ENCODE peak calls at places on chromosomes 2 and 18, in seven cellular contexts. C, Z, T, Y, F, V and H are unnamed samples.

GRCh38 chr2:6748399-6748798 is 117.3 kb downstream of the CMPK2 start:
- DNase-seq in C (no peak), Z (no peak), T (no peak), Y (no peak), F (no peak), V (no peak), H (no peak)

GRCh38 chr2:239519081-239519920 is 118.5 kb upstream of the HDAC4 start:
- DNase-seq in C (no peak), Z (no peak), T (no peak), Y (no peak), F (no peak), V (no peak), H (no peak)

GRCh38 chr2:143083636-143084035 is 45.6 kb upstream of the ARHGAP15 start:
- DNase-seq in C (no peak), Z (no peak), T (no peak), Y (peak), F (peak), V (no peak), H (no peak)

GRCh38 chr2:160041091-160041490 is 21.3 kb downstream of the PLA2R1 start:
- DNase-seq in C (no peak), Z (no peak), T (no peak), Y (no peak), F (no peak), V (no peak), H (no peak)

GRCh38 chr2:43070676-43071491 is 155.5 kb downstream of the ZFP36L2 start:
- DNase-seq in C (no peak), Z (no peak), T (no peak), Y (no peak), F (peak), V (no peak), H (peak)

GRCh38 chr18:58911241-58911640 is 46.6 kb downstream of the ZNF532 start:
- DNase-seq in C (no peak), Z (no peak), T (no peak), Y (peak), F (peak), V (no peak), H (no peak)

GRCh38 chr2:47541848-47542450 is 139.0 kb downstream of the MSH2 start:
- DNase-seq in C (no peak), Z (no peak), T (no peak), Y (no peak), F (no peak), V (no peak), H (no peak)

GRCh38 chr2:20148411-20148810 is 76.5 kb downstream of the SDC1 start:
- DNase-seq in C (no peak), Z (no peak), T (no peak), Y (no peak), F (no peak), V (no peak), H (no peak)

GRCh38 chr2:1781291-1782080 is 37.2 kb upstream of the PXDN start:
- DNase-seq in C (no peak), Z (no peak), T (no peak), Y (no peak), F (no peak), V (no peak), H (no peak)

GRCh38 chr2:145190031-145190703 is 670.2 kb upstream of the ZEB2 start:
- DNase-seq in C (no peak), Z (no peak), T (no peak), Y (peak), F (peak), V (no peak), H (no peak)

GRCh38 chr2:233857511-233858118 is 3.3 kb upstream of the HJURP start:
- DNase-seq in C (peak), Z (no peak), T (no peak), Y (no peak), F (no peak), V (peak), H (no peak)

GRCh38 chr2:158002079-158002478 is 99.6 kb upstream of the UPP2 start:
- DNase-seq in C (no peak), Z (no peak), T (no peak), Y (no peak), F (no peak), V (no peak), H (no peak)

GRCh38 chr2:108594982-108595464 is 60.8 kb downstream of the LIMS1 start:
- DNase-seq in C (no peak), Z (no peak), T (no peak), Y (peak), F (peak), V (no peak), H (no peak)

GRCh38 chr2:155692108-155692507 is 640.4 kb downstream of the NR4A2 start:
- DNase-seq in C (no peak), Z (no peak), T (no peak), Y (no peak), F (no peak), V (no peak), H (no peak)

GRCh38 chr2:212428685-212429480 is 109.7 kb downstream of the ERBB4 start:
- DNase-seq in C (no peak), Z (no peak), T (no peak), Y (no peak), F (no peak), V (no peak), H (no peak)

GRCh38 chr18:72828601-72829000 is 39.2 kb downstream of the NETO1 start:
- DNase-seq in C (no peak), Z (no peak), T (no peak), Y (no peak), F (no peak), V (no peak), H (no peak)